ENCODE peak calls at places on chromosomes 6 and 20, in eight cellular contexts. E, B, T, D, W, P, Z and A are unnamed samples.

GRCh38 chr20:1819311-1820136 is 75.7 kb upstream of the SIRPA start:
- DNase-seq in B (no peak), W (no peak), Z (no peak), E (no peak), D (no peak), T (peak; percentile 7), P (no peak), A (no peak)

GRCh38 chr6:144528605-144529425 is 243.7 kb downstream of the UTRN start:
- DNase-seq in T (no peak), D (peak; percentile 47), W (no peak), P (peak; percentile 81), Z (no peak), B (peak; percentile 40), E (no peak), A (no peak)

GRCh38 chr6:37653933-37654565 is 43.6 kb downstream of the MDGA1 start:
- DNase-seq in D (no peak), T (no peak), B (peak; percentile 33), W (no peak), P (no peak), Z (peak; percentile 49), E (peak; percentile 34), A (no peak)

GRCh38 chr6:81857812-81858211 is 105.3 kb upstream of the TENT5A start:
- DNase-seq in B (no peak), Z (no peak), T (no peak), W (no peak), D (no peak), P (no peak), E (no peak), A (no peak)

GRCh38 chr6:36268478-36269248 is 1.2 kb upstream of the PNPLA1 start:
- DNase-seq in B (peak; percentile 45), P (no peak), T (peak; percentile 77), D (peak; percentile 70), W (no peak), Z (peak; percentile 26), E (no peak), A (no peak)

GRCh38 chr6:9848094-9848493 is 566.8 kb downstream of the TFAP2A start:
- DNase-seq in D (no peak), W (no peak), Z (no peak), B (peak; percentile 48), E (no peak), P (no peak), T (no peak), A (no peak)

GRCh38 chr20:37388831-37389230 is 42.9 kb downstream of the SRC start:
- DNase-seq in P (no peak), W (no peak), B (no peak), Z (no peak), D (no peak), T (no peak), E (no peak), A (peak; percentile 30)

GRCh38 chr20:45300961-45301360 is 5.7 kb upstream of the RBPJL start:
- DNase-seq in B (peak; percentile 53), W (no peak), P (peak; percentile 68), Z (no peak), E (no peak), T (no peak), D (peak; percentile 37), A (no peak)

GRCh38 chr6:42338573-42339218 is 113.0 kb downstream of the TRERF1 start:
- DNase-seq in T (peak; percentile 66), W (no peak), D (peak; percentile 94), B (peak; percentile 97), P (no peak), Z (peak; percentile 98), E (no peak), A (no peak)

GRCh38 chr6:71043902-71044301 is 87.0 kb upstream of the B3GAT2 start:
- DNase-seq in W (no peak), Z (no peak), T (no peak), D (peak; percentile 35), B (peak; percentile 23), P (no peak), E (no peak), A (no peak)

DNA sequence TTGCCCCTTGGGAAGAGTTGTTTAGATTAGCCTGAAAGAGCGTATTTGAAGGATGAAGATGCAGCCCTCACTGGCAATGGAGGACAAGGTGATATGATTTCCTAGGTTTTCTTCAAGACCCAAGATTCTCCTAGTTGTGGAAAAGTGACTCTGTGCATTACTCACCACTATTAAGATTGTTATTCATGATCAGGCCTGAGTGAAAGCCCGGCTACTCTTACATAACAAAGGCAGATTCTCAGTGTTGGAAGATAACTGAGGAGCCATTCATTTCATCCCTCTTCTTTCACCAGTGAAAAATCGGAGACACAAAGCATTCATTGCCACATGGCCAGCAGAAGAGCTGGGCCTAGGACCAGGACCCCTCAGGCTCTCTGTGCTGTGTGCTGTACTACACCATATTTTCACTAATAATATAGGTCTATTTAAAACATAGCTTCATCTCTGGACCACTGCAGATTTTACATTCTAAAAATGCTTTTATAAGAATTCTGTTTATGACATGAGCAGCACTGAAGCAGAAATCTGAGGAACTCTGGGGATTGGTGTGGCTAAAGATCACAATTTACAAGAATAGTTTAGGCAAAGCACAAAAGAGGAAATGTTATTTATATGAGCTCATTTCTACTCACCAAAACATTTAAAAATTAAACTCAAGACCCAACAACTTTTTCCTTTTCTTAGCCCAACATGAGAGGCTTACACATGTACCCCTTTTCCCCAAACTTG is 181.9 kb upstream of the CCN2 start:
- DNase-seq in W (no peak), D (peak; percentile 44), Z (no peak), E (no peak), P (no peak), T (no peak), B (peak; percentile 88), A (no peak)
- H3K27ac ChIP-seq in W (peak overlapping the region; percentile 96), D (no peak overlapping the region), Z (peak overlapping the region; percentile 90), E (no peak overlapping the region), P (no peak overlapping the region), T (no peak overlapping the region), B (peak overlapping the region; percentile 99), A (no peak overlapping the region)

DNA sequence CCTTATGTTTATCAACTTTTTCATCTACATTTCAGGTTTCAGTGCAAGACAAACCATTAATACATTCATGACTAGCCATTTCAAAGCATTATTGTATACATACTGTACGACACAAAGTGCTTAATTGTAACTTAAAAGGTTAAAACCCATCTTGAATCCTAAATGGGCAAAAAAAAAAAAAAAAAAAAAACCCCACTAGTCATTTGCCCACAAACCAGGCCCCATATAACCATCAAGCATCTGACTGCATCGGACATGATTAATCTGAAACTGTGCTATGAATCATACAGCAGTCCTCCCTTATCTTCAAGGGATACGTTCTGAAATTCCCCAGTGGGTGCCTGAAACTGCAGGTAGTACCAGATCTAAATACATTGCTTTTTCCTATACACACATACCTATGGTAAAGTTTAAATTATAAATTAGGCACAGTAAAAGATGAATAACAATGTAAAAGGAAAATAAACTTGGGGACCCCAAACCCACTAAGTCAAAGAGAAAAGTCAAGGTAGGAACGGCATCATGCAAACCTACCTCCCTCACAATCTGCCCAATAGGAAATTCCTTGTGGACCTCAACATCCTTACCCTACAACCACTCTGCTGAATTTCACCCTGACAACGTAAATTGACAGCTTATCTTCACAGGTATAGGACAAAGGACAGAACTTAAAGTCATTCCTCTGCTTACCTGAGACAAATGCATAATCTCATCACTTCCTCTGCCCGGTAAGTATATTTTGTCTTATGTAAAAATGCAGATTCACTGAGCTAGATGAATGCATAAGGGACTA is 14.3 kb downstream of the B4GALT5 start:
- DNase-seq in D (peak; percentile 62), W (no peak), B (peak; percentile 73), E (no peak), P (no peak), Z (peak; percentile 26), T (peak; percentile 30), A (no peak)
- H3K4me1 ChIP-seq in D (peaks cover 10% of the 10 kb centered on the region), W (peaks cover 5% of the 10 kb centered on the region), B (peaks cover 72% of the 10 kb centered on the region), E (peaks cover 41% of the 10 kb centered on the region), P (peaks cover 31% of the 10 kb centered on the region), Z (peaks cover 5% of the 10 kb centered on the region), T (peaks cover 41% of the 10 kb centered on the region), A (peaks cover 18% of the 10 kb centered on the region)

GRCh38 chr6:166314454-166314853 is 6.3 kb upstream of the PRR18 start:
- DNase-seq in Z (no peak), D (no peak), T (no peak), W (no peak), B (no peak), P (no peak), E (no peak), A (no peak)

GRCh38 chr6:166318649-166319600 is 10.7 kb upstream of the PRR18 start:
- DNase-seq in W (peak; percentile 42), B (no peak), Z (no peak), D (no peak), T (no peak), E (no peak), P (no peak), A (no peak)

GRCh38 chr6:166317261-166318212 is 9.3 kb upstream of the PRR18 start:
- DNase-seq in W (no peak), T (no peak), P (no peak), D (no peak), E (no peak), B (no peak), Z (no peak), A (no peak)

GRCh38 chr6:166313255-166314070 is 5.3 kb upstream of the PRR18 start:
- DNase-seq in B (peak; percentile 46), W (no peak), T (peak; percentile 40), Z (peak; percentile 58), E (peak; percentile 60), P (peak; percentile 80), D (peak; percentile 69), A (no peak)

DNA sequence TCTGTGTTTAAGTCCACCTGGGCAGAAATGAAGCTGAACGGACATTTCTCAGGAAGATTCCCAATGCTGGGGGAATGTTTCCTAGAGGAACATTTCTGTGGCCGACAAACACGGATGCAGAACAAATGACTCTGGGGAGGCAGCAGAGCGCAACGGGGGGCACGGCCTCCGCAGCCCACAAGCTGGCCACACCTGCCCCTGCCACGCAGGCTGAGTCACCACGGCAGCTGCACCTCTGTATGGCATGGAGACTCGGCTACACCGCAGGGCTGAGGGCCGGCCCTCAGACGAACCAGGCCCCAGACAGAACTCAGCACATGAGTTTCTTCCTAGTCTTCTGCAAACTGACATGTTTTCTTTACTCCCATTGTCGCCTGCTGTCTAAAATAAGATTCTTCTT is 10.0 kb upstream of the PRR18 start:
- DNase-seq in T (no peak), E (no peak), W (no peak), B (no peak), P (no peak), Z (no peak), D (no peak), A (no peak)
- H3K27ac ChIP-seq in T (no peak overlapping the region), E (no peak overlapping the region), W (no peak overlapping the region), B (no peak overlapping the region), P (no peak overlapping the region), Z (no peak overlapping the region), D (peak overlapping the region; percentile 43), A (no peak overlapping the region)

GRCh38 chr6:33787954-33788693 is 806 bp downstream of the LEMD2 start:
- DNase-seq in E (peak; percentile 59), P (peak; percentile 54), Z (peak; percentile 83), T (peak; percentile 82), W (peak; percentile 79), D (peak; percentile 88), B (peak; percentile 89), A (peak; percentile 81)

GRCh38 chr6:33785766-33786165 is 3.2 kb downstream of the LEMD2 start:
- DNase-seq in B (peak; percentile 97), P (no peak), E (no peak), T (no peak), D (peak; percentile 38), Z (no peak), W (no peak), A (no peak)

GRCh38 chr6:33784787-33785186 is 4.1 kb downstream of the LEMD2 start:
- DNase-seq in T (no peak), Z (no peak), B (no peak), W (no peak), E (no peak), P (no peak), D (no peak), A (no peak)

GRCh38 chr6:33787336-33787953 is 1.5 kb downstream of the LEMD2 start:
- DNase-seq in B (peak; percentile 80), D (peak; percentile 36), P (no peak), W (no peak), E (no peak), Z (peak; percentile 14), T (peak; percentile 54), A (no peak)

GRCh38 chr6:33786736-33787135 is 2.2 kb downstream of the LEMD2 start:
- DNase-seq in B (peak; percentile 37), D (no peak), P (no peak), T (no peak), W (no peak), E (no peak), Z (no peak), A (no peak)
- H3K4me1 ChIP-seq in B (peaks cover 38% of the 10 kb centered on the region), D (peaks cover 14% of the 10 kb centered on the region), P (peaks cover 35% of the 10 kb centered on the region), T (peaks cover 20% of the 10 kb centered on the region), W (peaks cover 5% of the 10 kb centered on the region), E (peaks cover 31% of the 10 kb centered on the region), Z (peaks cover 9% of the 10 kb centered on the region), A (peaks cover 22% of the 10 kb centered on the region)